ENCODE peak calls at places on chromosomes 4 and X, in five cellular contexts. B is HepG2, Y is K562, X is H1, H is GM12878. G is an unnamed sample.

GRCh38 chr4:32219306-32220075 is 1499.3 kb downstream of the PCDH7 start:
- DNase-seq in B (no peak), Y (no peak), X (no peak), H (no peak), G (no peak)

GRCh38 chrX:23901805-23902204 is 5.9 kb downstream of the APOO start:
- DNase-seq in B (peak; percentile 77), Y (peak; percentile 16), X (no peak), H (peak; percentile 60), G (no peak)

GRCh38 chrX:124240422-124240821 is 92.0 kb upstream of the TEX13D start:
- DNase-seq in B (no peak), Y (no peak), X (no peak), H (no peak), G (no peak)

GRCh38 chrX:17860811-17861495 is at the start of gene RAI2:
- DNase-seq in B (no peak), Y (peak; percentile 57), X (peak; percentile 51), H (no peak), G (peak; percentile 44)

GRCh38 chr4:159267023-159267939 is 164.4 kb downstream of the RAPGEF2 start:
- DNase-seq in B (no peak), Y (no peak), X (no peak), H (no peak), G (no peak)

GRCh38 chr4:26061248-26061986 is 147.4 kb downstream of the SMIM20 start:
- DNase-seq in B (peak; percentile 6), Y (peak; percentile 54), X (peak; percentile 53), H (no peak), G (peak; percentile 57)

GRCh38 chr4:8727546-8728510 is 135.3 kb downstream of the CPZ start:
- DNase-seq in B (no peak), Y (no peak), X (peak; percentile 41), H (no peak), G (no peak)

GRCh38 chr4:84915396-84915780 is 51.1 kb downstream of the WDFY3 start:
- DNase-seq in B (no peak), Y (no peak), X (no peak), H (no peak), G (no peak)

GRCh38 chr4:33941854-33942253 is 2302.5 kb downstream of the ARAP2 start:
- DNase-seq in B (no peak), Y (no peak), X (no peak), H (no peak), G (no peak)

GRCh38 chrX:65644621-65645287 is 22.7 kb upstream of the MSN start:
- DNase-seq in B (no peak), Y (no peak), X (no peak), H (no peak), G (no peak)

GRCh38 chr4:28225689-28226353 is 1365.2 kb downstream of the STIM2 start:
- DNase-seq in B (no peak), Y (no peak), X (no peak), H (no peak), G (no peak)

GRCh38 chr4:27068151-27068862 is 207.7 kb downstream of the STIM2 start:
- DNase-seq in B (no peak), Y (no peak), X (peak; percentile 14), H (no peak), G (no peak)

GRCh38 chr4:184510431-184510830 is 36.1 kb upstream of the IRF2 start:
- DNase-seq in B (no peak), Y (no peak), X (no peak), H (no peak), G (no peak)

GRCh38 chr4:184504385-184504784 is 30.0 kb upstream of the IRF2 start:
- DNase-seq in B (no peak), Y (no peak), X (no peak), H (no peak), G (no peak)

GRCh38 chr4:184503869-184504300 is 29.5 kb upstream of the IRF2 start:
- DNase-seq in B (no peak), Y (no peak), X (no peak), H (no peak), G (no peak)

GRCh38 chr4:184511156-184511555 is 36.8 kb upstream of the IRF2 start:
- DNase-seq in B (no peak), Y (no peak), X (no peak), H (no peak), G (no peak)

GRCh38 chr4:184506527-184507121 is 32.3 kb upstream of the IRF2 start:
- DNase-seq in B (peak; percentile 24), Y (no peak), X (no peak), H (peak; percentile 78), G (no peak)
- TF ChIP-seq ATF2 in B (no peak), Y (no peak), X (no peak), H (peak; percentile 25), G (no peak)

DNA sequence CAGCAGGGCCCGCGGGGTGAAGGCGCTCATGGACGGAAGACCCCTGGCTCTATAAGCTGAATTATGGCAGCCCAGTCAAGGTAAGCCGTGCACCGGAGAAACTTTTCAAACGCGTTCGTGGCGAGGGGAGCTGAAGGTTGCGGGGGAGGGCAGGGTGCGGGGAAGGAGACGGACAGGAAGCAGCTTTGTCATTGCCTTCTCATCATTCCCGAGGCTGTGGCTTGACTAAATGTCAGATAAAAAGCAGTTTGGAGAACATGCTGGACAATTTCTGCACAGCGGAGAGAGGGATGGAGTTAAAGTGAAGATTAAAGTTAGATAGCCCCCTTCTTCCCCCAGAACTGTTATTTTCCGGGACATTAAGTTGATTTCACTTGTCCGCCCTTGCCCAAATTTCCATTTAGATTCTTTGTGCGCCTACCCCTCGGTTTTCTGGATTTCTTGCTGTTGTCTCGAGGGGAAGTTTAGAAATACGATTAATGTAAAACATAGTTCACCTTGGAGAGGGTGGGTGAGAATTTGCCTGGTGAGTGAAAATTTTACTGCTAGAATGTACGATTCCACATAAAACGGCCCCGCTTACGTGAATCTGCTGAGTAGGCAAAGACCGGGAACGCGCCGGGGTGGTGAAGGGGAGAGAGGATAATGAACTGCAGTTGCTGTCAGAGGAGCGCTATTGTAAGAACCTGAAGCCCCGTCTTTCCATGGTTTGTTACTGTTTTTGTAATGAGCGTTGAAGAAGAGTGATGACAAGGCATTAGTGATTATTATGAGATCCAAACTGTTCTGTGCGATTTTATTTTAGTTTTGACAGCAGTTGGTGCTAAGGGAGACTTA is 72.8 kb downstream of the AFF1 start:
- DNase-seq in B (no peak), Y (peak; percentile 56), X (no peak), H (no peak), G (peak; percentile 48)
- TF ChIP-seq ATF2 in B (no peak), Y (no peak), X (peak; percentile 53), H (no peak), G (no peak)

GRCh38 chr4:89915937-89916336 is 21.3 kb downstream of the MMRN1 start:
- DNase-seq in B (no peak), Y (no peak), X (no peak), H (no peak), G (no peak)
- TF ChIP-seq ATF2 in B (no peak), Y (no peak), X (no peak), H (no peak), G (no peak)

GRCh38 chr4:47686294-47686872 is 151.5 kb downstream of the CORIN start:
- DNase-seq in B (peak; percentile 35), Y (peak; percentile 58), X (peak; percentile 82), H (peak; percentile 13), G (peak; percentile 73)
- TF ChIP-seq ATF2 in B (no peak), Y (no peak), X (no peak), H (no peak), G (no peak)

DNA sequence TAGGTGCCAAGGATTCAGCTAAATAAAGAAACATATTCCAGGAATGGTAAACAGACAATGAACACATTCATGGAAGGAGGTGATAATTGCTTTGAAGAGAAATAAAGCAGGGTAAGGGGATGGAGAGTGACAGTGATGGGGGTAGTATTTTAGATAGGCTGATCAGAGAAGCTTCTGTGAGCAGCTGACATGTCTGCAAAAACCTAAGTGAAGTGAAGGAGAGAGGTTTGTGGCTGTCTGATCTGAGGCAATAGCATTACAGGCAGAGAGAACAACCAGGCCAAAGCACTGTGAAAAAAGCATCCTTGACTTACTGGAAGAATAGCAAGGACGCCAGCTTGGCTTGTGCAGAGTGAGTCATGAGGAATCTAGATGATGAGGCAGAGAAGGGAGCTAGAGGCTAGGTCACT is 271.9 kb upstream of the GATB start:
- DNase-seq in B (no peak), Y (no peak), X (no peak), H (no peak), G (no peak)
- TF ChIP-seq ATF2 in B (no peak), Y (no peak), X (no peak), H (no peak), G (no peak)

GRCh38 chrX:111868726-111869638 is 7.0 kb upstream of the TRPC5OS start:
- DNase-seq in B (no peak), Y (no peak), X (no peak), H (peak; percentile 40), G (no peak)
- TF ChIP-seq ATF2 in B (no peak), Y (no peak), X (no peak), H (no peak), G (no peak)

GRCh38 chr4:55363618-55364420 is 17.8 kb downstream of the SRD5A3 start:
- DNase-seq in B (no peak), Y (no peak), X (no peak), H (no peak), G (no peak)
- TF ChIP-seq ATF2 in B (no peak), Y (no peak), X (no peak), H (no peak), G (no peak)

GRCh38 chrX:132615396-132616131 is 126.7 kb upstream of the MBNL3 start:
- DNase-seq in B (peak; percentile 44), Y (peak; percentile 23), X (peak; percentile 63), H (no peak), G (peak; percentile 43)
- TF ChIP-seq ATF2 in B (no peak), Y (no peak), X (no peak), H (no peak), G (no peak)

GRCh38 chr4:946517-947471 is 14.5 kb downstream of the TMEM175 start:
- DNase-seq in B (no peak), Y (no peak), X (peak; percentile 45), H (no peak), G (no peak)

GRCh38 chr4:946103-946450 is 13.8 kb downstream of the TMEM175 start:
- DNase-seq in B (no peak), Y (no peak), X (no peak), H (no peak), G (no peak)

GRCh38 chr4:947491-947971 is 15.3 kb downstream of the TMEM175 start:
- DNase-seq in B (no peak), Y (no peak), X (no peak), H (no peak), G (no peak)

GRCh38 chr4:948101-948935 is 16.1 kb downstream of the TMEM175 start:
- DNase-seq in B (peak; percentile 50), Y (no peak), X (no peak), H (no peak), G (no peak)

DNA sequence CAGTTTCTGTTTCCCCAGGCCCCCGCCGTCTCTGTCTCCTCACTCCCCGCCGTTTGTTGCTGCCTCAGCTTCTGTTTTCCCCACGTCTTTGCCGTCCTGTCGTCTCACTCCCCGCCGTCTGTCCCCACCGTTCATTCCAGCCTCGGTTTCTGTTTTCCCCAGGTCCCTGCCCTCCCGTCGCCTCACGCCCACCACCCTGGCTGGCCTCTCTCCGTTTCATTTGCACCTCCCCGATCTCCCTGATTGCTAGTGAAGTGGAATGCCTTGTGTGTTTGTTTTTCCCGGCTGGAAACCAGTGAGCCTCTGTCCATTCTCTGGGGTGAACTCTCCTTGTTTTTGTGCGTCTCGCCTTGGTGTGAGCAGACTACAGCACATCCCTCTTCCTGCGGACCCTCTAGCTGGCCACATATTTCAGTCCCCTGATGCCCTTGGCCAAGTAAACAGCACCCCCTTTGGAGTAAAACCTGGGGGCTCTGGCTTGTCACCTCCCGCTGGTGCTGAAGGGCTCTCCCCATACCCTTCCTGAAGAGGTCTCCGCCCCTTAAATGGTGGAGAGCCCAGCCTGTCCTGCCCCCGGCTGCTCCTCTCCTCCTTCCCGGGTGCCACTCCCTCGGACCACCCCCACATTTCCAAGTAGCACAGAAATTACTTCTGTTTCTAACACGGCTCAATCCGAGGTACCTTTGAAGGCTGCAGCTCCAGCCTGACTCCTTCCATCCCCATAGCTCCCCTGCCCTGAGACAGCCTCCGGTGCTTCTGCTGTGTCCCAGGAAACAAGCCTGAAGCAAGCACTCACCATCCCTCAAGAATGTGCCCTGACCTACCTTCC is 13.2 kb downstream of the TMEM175 start:
- DNase-seq in B (peak; percentile 39), Y (no peak), X (peak; percentile 49), H (no peak), G (no peak)
- TF ChIP-seq ATF2 in B (no peak), Y (no peak), X (no peak), H (no peak), G (no peak)

G was measured in WTC11.